ENCODE peak calls at places on chromosome 9, in eight cellular contexts. R is mammary epithelial cell; I is BE2C; H is upper lobe of right lung; N is left lung; G is heart right ventricle; Z is PC-3; A is CD8-positive, alpha-beta T cell. J is an unnamed sample.

GRCh38 chr9:123500336-123500735 is 144.3 kb downstream of the CRB2 start:
- DNase-seq in R (no peak), I (no peak), H (no peak), N (no peak), G (no peak), Z (no peak), A (no peak), J (no peak)

GRCh38 chr9:74736635-74737034 is 151.1 kb downstream of the TRPM6 start:
- DNase-seq in R (no peak), I (no peak), H (no peak), N (no peak), G (no peak), Z (no peak), A (no peak), J (no peak)

GRCh38 chr9:133474215-133474614 is 4.7 kb downstream of the SLC2A6 start:
- DNase-seq in R (no peak), I (no peak), H (no peak), N (no peak), G (no peak), Z (no peak), A (no peak), J (no peak)

GRCh38 chr9:130780415-130780814 is 54.6 kb upstream of the ABL1 start:
- DNase-seq in R (no peak), I (no peak), H (no peak), N (no peak), G (no peak), Z (no peak), A (no peak), J (peak; percentile 6)

GRCh38 chr9:116232425-116233159 is 79.0 kb downstream of the PAPPA start:
- DNase-seq in R (peak; percentile 73), I (no peak), H (no peak), N (no peak), G (no peak), Z (peak; percentile 38), A (no peak), J (peak; percentile 98)

GRCh38 chr9:134536101-134536900 is 105.3 kb upstream of the COL5A1 start:
- DNase-seq in R (peak; percentile 14), I (no peak), H (no peak), N (peak; percentile 34), G (no peak), Z (peak; percentile 40), A (no peak), J (peak; percentile 45)

GRCh38 chr9:70411141-70411929 is 3.1 kb downstream of the KLF9 start:
- DNase-seq in R (peak; percentile 47), I (peak; percentile 41), H (peak; percentile 72), N (peak; percentile 50), G (peak; percentile 64), Z (no peak), A (peak; percentile 42), J (peak; percentile 26)

GRCh38 chr9:122158202-122158601 is 1.4 kb downstream of the NDUFA8 start:
- DNase-seq in R (peak; percentile 39), I (peak; percentile 65), H (no peak), N (no peak), G (peak; percentile 17), Z (peak; percentile 54), A (peak; percentile 19), J (peak; percentile 48)

GRCh38 chr9:30630459-30630858 is 1754.0 kb upstream of the ACO1 start:
- DNase-seq in R (no peak), I (no peak), H (no peak), N (no peak), G (no peak), Z (no peak), A (no peak), J (no peak)

GRCh38 chr9:112061152-112061740 is 113.9 kb downstream of the SUSD1 start:
- DNase-seq in R (peak; percentile 97), I (peak; percentile 15), H (peak; percentile 67), N (peak; percentile 80), G (peak; percentile 63), Z (peak; percentile 90), A (no peak), J (peak; percentile 92)

GRCh38 chr9:104091708-104092107 is 2.4 kb upstream of the SMC2 start:
- DNase-seq in R (peak; percentile 24), I (no peak), H (no peak), N (peak; percentile 35), G (peak; percentile 55), Z (no peak), A (no peak), J (no peak)

GRCh38 chr9:98907055-98907454 is 36.7 kb upstream of the COL15A1 start:
- DNase-seq in R (no peak), I (no peak), H (no peak), N (no peak), G (no peak), Z (no peak), A (no peak), J (no peak)

GRCh38 chr9:98905015-98905414 is 38.7 kb upstream of the COL15A1 start:
- DNase-seq in R (no peak), I (no peak), H (no peak), N (no peak), G (no peak), Z (no peak), A (no peak), J (no peak)

GRCh38 chr9:98903938-98904560 is 39.7 kb upstream of the COL15A1 start:
- DNase-seq in R (no peak), I (no peak), H (no peak), N (no peak), G (peak; percentile 47), Z (no peak), A (no peak), J (no peak)

GRCh38 chr9:98908897-98909634 is 34.6 kb upstream of the COL15A1 start:
- DNase-seq in R (no peak), I (no peak), H (no peak), N (no peak), G (no peak), Z (no peak), A (no peak), J (peak; percentile 61)

GRCh38 chr9:98906273-98907040 is 37.2 kb upstream of the COL15A1 start:
- DNase-seq in R (no peak), I (peak; percentile 40), H (no peak), N (no peak), G (peak; percentile 55), Z (no peak), A (no peak), J (no peak)
- TF ChIP-seq CTCF in R (no peak), I (no peak), H (no peak), N (no peak), G (no peak), Z (no peak), A (no peak), J (no peak)

DNA sequence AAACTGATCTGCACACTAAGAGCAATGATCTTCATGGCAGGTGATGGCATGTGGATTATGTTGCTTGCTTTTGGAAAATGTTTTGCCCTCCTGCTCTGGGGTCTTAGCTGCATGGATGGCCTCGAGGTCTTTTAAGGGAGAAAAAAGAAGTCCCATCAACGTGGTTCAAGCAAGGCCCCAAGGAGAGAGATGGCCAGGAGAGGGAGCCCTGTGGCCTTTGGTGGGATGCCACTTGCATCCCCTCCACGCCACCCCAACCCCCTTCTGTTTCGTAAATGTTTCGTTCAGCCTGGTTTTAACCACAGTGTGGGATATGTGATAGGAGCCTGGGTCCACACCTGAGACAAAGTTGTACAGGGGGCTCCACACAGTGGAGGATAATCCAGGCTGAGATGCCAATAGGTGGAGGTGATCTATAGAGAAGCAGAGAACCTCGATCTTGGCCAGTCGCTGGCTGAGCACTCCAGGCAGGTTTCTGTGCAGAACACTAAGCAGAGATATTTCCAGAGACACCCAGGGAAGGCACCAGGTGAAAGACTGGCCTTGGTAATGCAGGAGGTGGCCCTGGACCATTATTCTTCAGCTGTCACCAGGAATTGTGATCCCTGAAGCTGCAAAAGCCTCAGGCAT is 25.8 kb upstream of the FRRS1L start:
- DNase-seq in R (no peak), I (peak; percentile 34), H (no peak), N (no peak), G (no peak), Z (peak; percentile 38), A (no peak), J (peak; percentile 63)
- TF ChIP-seq CTCF in R (peak; percentile 61), I (peak; percentile 57), H (no peak), N (no peak), G (peak; percentile 47), Z (peak; percentile 68), A (no peak), J (peak; percentile 46)

GRCh38 chr9:5845147-5845531 is 12.2 kb upstream of the ERMP1 start:
- DNase-seq in R (no peak), I (no peak), H (no peak), N (no peak), G (no peak), Z (no peak), A (no peak), J (no peak)

GRCh38 chr9:5846501-5846921 is 13.6 kb upstream of the ERMP1 start:
- DNase-seq in R (peak; percentile 65), I (no peak), H (no peak), N (no peak), G (no peak), Z (peak; percentile 81), A (no peak), J (peak; percentile 78)

GRCh38 chr9:5846080-5846479 is 13.2 kb upstream of the ERMP1 start:
- DNase-seq in R (no peak), I (peak; percentile 24), H (no peak), N (no peak), G (no peak), Z (no peak), A (no peak), J (no peak)

GRCh38 chr9:5842926-5843325 is 10.0 kb upstream of the ERMP1 start:
- DNase-seq in R (no peak), I (no peak), H (no peak), N (no peak), G (no peak), Z (no peak), A (no peak), J (no peak)

GRCh38 chr9:5843450-5844249 is 10.7 kb upstream of the ERMP1 start:
- DNase-seq in R (no peak), I (no peak), H (no peak), N (no peak), G (no peak), Z (peak; percentile 66), A (no peak), J (peak; percentile 36)
- TF ChIP-seq CTCF in R (no peak), I (no peak), H (peak; percentile 6), N (no peak), G (no peak), Z (no peak), A (no peak), J (no peak)

GRCh38 chr9:127049044-127049443 is 73.4 kb downstream of the ANGPTL2 start:
- DNase-seq in R (peak; percentile 85), I (no peak), H (no peak), N (no peak), G (peak; percentile 68), Z (peak; percentile 92), A (no peak), J (peak; percentile 96)
- TF ChIP-seq CTCF in R (peak; percentile 32), I (no peak), H (peak; percentile 40), N (peak; percentile 44), G (peak; percentile 32), Z (peak; percentile 39), A (no peak), J (no peak)